ENCODE peak calls at places on chromosomes 4 and X, in nine cellular contexts. M is Daoy; I is activated CD8-positive, alpha-beta memory T cell treated with anti-CD3 and anti-CD28 coated beads, Interleukin-2, amount 50 U/mL, for 48 hours; B is GM13976; W is astrocyte of the spinal cord; Z is GM12878; H is SJSA1; L is heart right ventricle; R is stimulated activated CD8-positive, alpha-beta memory T cell treated with anti-CD3 and anti-CD28 coated beads, Interleukin-15, amount 100 ng/mL, for 48 hours. F is an unnamed sample.

GRCh38 chrX:67587946-67588624 is 44.3 kb downstream of the AR start:
- DNase-seq in M (no peak), I (no peak), B (no peak), W (peak; percentile 26), Z (no peak), H (no peak), L (peak; percentile 4), R (no peak), F (no peak)

GRCh38 chr4:8236141-8236919 is 33.2 kb upstream of the HTRA3 start:
- DNase-seq in M (no peak), I (no peak), B (no peak), W (no peak), Z (no peak), H (no peak), L (no peak), R (no peak), F (no peak)

GRCh38 chrX:91434351-91435168 is at the start of gene PABPC5:
- DNase-seq in M (peak; percentile 0), I (no peak), B (no peak), W (peak; percentile 87), Z (no peak), H (peak; percentile 67), L (peak; percentile 74), R (no peak), F (no peak)

GRCh38 chr4:1748465-1748995 is 27.2 kb downstream of the TACC3 start:
- DNase-seq in M (peak; percentile 83), I (peak; percentile 99), B (peak; percentile 95), W (peak; percentile 58), Z (no peak), H (peak; percentile 28), L (peak; percentile 64), R (peak; percentile 72), F (peak; percentile 56)

GRCh38 chr4:186634591-186635128 is 79.3 kb upstream of the MTNR1A start:
- DNase-seq in M (no peak), I (no peak), B (no peak), W (no peak), Z (no peak), H (no peak), L (no peak), R (no peak), F (no peak)

GRCh38 chr4:101969965-101970364 is 179.4 kb downstream of the BANK1 start:
- DNase-seq in M (no peak), I (no peak), B (no peak), W (no peak), Z (no peak), H (no peak), L (no peak), R (no peak), F (no peak)

GRCh38 chrX:48726596-48726995 is 30.1 kb downstream of the SUV39H1 start:
- DNase-seq in M (no peak), I (no peak), B (no peak), W (no peak), Z (no peak), H (no peak), L (no peak), R (no peak), F (no peak)

GRCh38 chrX:17082831-17083230 is 136.4 kb downstream of the REPS2 start:
- DNase-seq in M (peak; percentile 19), I (no peak), B (no peak), W (no peak), Z (no peak), H (no peak), L (no peak), R (no peak), F (peak; percentile 4)

GRCh38 chrX:153662266-153662665 is 11.3 kb downstream of the PNCK start:
- DNase-seq in M (no peak), I (peak; percentile 72), B (peak; percentile 23), W (no peak), Z (no peak), H (no peak), L (peak; percentile 16), R (no peak), F (no peak)

F was measured in NCI-H1694.